ENCODE peak calls at places on chromosome 4, in six cellular contexts. Y, B, Q, O, I and S are unnamed samples.
A peak's percentile ranks its signal among the peaks of the same experiment; 100 is the strongest.

GRCh38 chr4:141768954-141769353 is 132.6 kb downstream of the IL15 start:
- DNase-seq in Q (peak; percentile 82), B (no peak), Y (peak; percentile 74), O (no peak), I (no peak), S (no peak)

GRCh38 chr4:16524911-16525574 is 298.8 kb upstream of the TAPT1 start:
- DNase-seq in B (no peak), I (no peak), O (peak; percentile 31), Q (no peak), Y (peak; percentile 93), S (no peak)

GRCh38 chr4:90127706-90128345 is 632 bp downstream of the CCSER1 start:
- DNase-seq in B (no peak), O (no peak), Q (no peak), Y (no peak), I (peak; percentile 21), S (no peak)

GRCh38 chr4:169184686-169185085 is 86.1 kb downstream of the SH3RF1 start:
- DNase-seq in I (no peak), O (no peak), Y (no peak), B (no peak), Q (no peak), S (no peak)

GRCh38 chr4:87304659-87305277 is 17.9 kb downstream of the HSD17B13 start:
- DNase-seq in O (no peak), B (no peak), Q (peak; percentile 16), Y (peak; percentile 52), I (no peak), S (no peak)

GRCh38 chr4:42390622-42391355 is 6.5 kb upstream of the SHISA3 start:
- DNase-seq in Y (no peak), B (no peak), O (no peak), Q (no peak), I (peak; percentile 30), S (no peak)

GRCh38 chr4:76637704-76638361 is 202.8 kb downstream of the SHROOM3 start:
- DNase-seq in O (no peak), Y (peak; percentile 94), B (no peak), I (no peak), Q (no peak), S (no peak)

GRCh38 chr4:2855584-2855983 is 11.9 kb downstream of the ADD1 start:
- DNase-seq in Y (no peak), I (no peak), Q (no peak), O (no peak), B (no peak), S (no peak)

GRCh38 chr4:8090312-8090711 is 68.3 kb downstream of the ABLIM2 start:
- DNase-seq in I (no peak), B (no peak), Q (peak; percentile 19), Y (peak; percentile 5), O (peak; percentile 43), S (no peak)

GRCh38 chr4:1283711-1284110 is 6.0 kb upstream of the MAEA start:
- DNase-seq in Y (no peak), I (no peak), O (no peak), Q (no peak), B (no peak), S (no peak)

GRCh38 chr4:1285151-1285789 is 4.4 kb upstream of the MAEA start:
- DNase-seq in Q (no peak), O (no peak), B (no peak), I (no peak), Y (no peak), S (no peak)

GRCh38 chr4:1289232-1290164 is at the start of gene MAEA:
- DNase-seq in Q (peak; percentile 95), Y (peak; percentile 95), B (peak; percentile 98), I (peak; percentile 98), O (peak; percentile 95), S (peak; percentile 88)

GRCh38 chr4:1288786-1289185 is 905 bp upstream of the MAEA start:
- DNase-seq in I (no peak), B (no peak), Y (no peak), Q (no peak), O (no peak), S (no peak)

GRCh38 chr4:1285790-1286553 is 3.7 kb upstream of the MAEA start:
- DNase-seq in I (peak; percentile 74), Y (peak; percentile 15), O (no peak), Q (no peak), B (no peak), S (no peak)
- TF ChIP-seq CTCF in I (peak; percentile 51), Y (peak; percentile 35), O (peak; percentile 6), Q (peak; percentile 19), B (no peak), S (no peak)

DNA sequence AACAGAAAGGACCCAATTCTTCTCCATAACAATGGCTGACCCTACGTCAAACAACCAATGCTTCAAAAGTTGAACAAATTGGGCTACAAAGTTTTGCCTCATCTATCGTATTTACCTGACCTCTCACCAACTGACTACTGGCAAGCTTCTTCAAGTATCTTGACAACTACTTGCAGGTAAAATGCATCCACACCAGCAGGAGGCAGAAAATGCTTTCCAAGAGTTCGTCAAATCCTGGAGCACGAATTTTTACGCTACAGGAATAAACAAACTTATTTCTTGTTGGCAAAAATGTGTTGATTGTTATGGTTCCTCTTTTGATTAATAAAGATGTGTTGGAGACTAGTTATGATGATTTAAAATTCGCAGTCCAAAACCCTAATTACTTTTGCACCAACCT is 6.7 kb upstream of the GAB1 start:
- DNase-seq in Q (no peak), O (no peak), I (no peak), B (no peak), Y (no peak), S (no peak)
- TF ChIP-seq CTCF in Q (no peak), O (no peak), I (no peak), B (no peak), Y (no peak), S (no peak)

GRCh38 chr4:189740873-189741272 is 199.8 kb upstream of the FRG1 start:
- DNase-seq in B (no peak), Q (no peak), O (no peak), I (no peak), Y (no peak), S (no peak)
- TF ChIP-seq CTCF in B (no peak), Q (no peak), O (no peak), I (no peak), Y (no peak), S (no peak)

DNA sequence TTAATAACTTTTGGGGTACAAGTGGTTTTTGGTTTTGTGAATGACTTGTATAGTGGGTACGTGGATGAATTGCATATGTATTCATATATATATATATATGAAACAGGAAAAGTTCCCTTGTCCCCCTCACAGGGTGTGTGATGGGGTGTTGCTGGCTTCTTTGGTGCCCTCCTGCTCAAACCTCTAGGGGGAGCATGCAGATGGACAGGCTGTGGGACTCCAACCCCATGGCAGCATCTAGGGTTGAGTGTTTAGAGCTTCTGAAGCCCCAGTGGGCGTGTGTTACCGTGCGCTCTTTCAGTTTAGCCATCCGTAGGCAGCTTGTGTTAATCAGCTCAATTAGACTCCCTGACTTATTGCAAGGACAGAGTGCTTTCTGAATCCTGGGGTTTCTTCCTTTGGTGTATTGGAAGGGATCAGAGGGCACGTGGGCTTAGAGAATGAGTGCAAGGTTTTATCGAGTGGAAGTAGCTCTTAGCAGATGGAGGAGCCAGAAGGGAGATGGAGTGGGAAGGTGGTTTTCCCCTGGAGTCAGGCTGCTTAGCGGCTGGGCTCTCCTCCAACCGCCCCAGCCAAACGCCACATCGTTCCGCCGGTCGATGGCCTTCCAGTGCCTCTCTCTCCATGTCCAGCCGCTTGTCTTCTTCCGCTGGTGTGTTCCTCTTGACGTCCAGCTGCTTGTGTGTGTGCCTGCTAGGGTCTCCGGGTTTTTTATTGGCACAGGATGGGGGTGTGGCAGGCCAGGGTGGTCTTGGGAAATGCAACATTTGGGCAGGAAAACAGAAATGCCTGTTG is 674.4 kb upstream of the LCORL start:
- DNase-seq in Q (no peak), Y (no peak), B (no peak), O (no peak), I (peak; percentile 15), S (no peak)
- TF ChIP-seq CTCF in Q (peak; percentile 47), Y (no peak), B (no peak), O (no peak), I (no peak), S (no peak)

GRCh38 chr4:37890501-37891220 is at the start of gene TBC1D1:
- DNase-seq in O (peak; percentile 63), I (peak; percentile 69), Q (no peak), B (peak; percentile 66), Y (no peak), S (no peak)
- TF ChIP-seq CTCF in O (peak; percentile 32), I (no peak), Q (no peak), B (no peak), Y (no peak), S (no peak)

DNA sequence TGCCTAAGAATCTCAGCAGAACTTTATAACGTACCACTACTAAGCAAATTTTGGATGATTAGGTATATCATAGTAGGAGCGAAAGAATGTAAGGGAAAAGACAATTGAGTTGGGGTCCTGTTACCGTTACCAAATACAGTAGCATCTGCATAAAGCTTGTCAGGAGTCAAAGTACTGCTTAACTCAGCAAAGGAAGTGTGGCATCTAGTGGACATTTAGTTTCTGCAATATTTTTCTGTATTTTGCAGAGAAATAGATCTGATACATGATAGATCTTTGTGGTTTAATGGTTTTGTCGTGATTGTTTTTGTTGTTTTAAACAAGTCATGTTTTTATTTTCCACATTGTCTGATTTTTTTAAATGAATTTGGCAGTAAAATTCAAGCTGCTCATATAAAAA is 81.0 kb upstream of the SMARCAD1 start:
- DNase-seq in Y (no peak), O (no peak), Q (no peak), B (no peak), I (no peak), S (no peak)
- TF ChIP-seq CTCF in Y (no peak), O (no peak), Q (peak; percentile 27), B (no peak), I (no peak), S (no peak)

GRCh38 chr4:115234405-115235093 is 121.1 kb upstream of the NDST4 start:
- DNase-seq in O (no peak), I (peak; percentile 58), B (no peak), Y (no peak), Q (no peak), S (no peak)
- TF ChIP-seq CTCF in O (no peak), I (peak; percentile 26), B (no peak), Y (no peak), Q (peak; percentile 26), S (no peak)

GRCh38 chr4:35939746-35940145 is 304.6 kb downstream of the ARAP2 start:
- DNase-seq in O (no peak), Y (no peak), B (no peak), Q (no peak), I (peak; percentile 8), S (no peak)

DNA sequence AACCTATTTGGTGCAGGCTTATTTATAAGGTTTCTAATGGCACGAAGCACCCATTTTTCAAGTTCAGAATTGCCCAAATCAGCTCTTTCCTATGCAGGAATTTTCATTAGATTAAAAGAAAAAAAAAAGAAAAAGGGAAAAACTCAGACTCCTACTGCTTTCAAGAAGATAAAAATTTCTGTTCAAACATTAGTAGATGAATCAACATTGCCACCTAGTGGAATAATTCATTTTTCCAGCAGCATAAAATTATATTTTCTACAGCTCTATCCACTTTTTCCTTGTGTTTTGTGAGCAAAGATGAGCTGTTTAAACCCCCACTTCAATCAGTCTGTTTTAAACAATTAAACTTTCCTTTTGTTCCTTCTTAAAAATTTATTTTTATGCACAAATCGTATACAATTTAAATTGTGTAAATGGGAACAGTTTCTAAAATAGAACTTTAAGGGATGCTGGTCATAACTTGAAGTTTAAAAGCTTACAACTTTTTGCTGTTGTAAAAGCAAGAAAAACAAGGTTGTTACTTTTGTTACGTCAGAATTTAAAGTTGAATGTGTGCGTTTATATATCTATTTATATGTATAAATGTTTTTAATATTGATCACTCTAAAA is 309.8 kb downstream of the ARAP2 start:
- DNase-seq in B (no peak), I (peak; percentile 32), O (no peak), Q (no peak), Y (peak; percentile 22), S (no peak)
- TF ChIP-seq CTCF in B (no peak), I (peak; percentile 31), O (no peak), Q (no peak), Y (peak; percentile 32), S (no peak)